ENCODE peak calls at places on chromosomes 16 and 17, in seven cellular contexts. H, Y, A, C, N, R and B are unnamed samples.
A peak's percentile ranks its signal among the peaks of the same experiment; 100 is the strongest.

GRCh38 chr16:68951991-68952877 is 108.9 kb downstream of the TANGO6 start:
- DNase-seq in H (no peak), Y (peak; percentile 57), A (no peak), C (no peak), N (no peak), R (no peak), B (peak; percentile 90)

GRCh38 chr17:78019367-78019975 is 61.0 kb downstream of the TNRC6C start:
- DNase-seq in H (no peak), Y (peak; percentile 73), A (no peak), C (peak; percentile 38), N (peak; percentile 55), R (no peak), B (no peak)

GRCh38 chr17:37490022-37490587 is 414 bp downstream of the DUSP14 start:
- DNase-seq in H (no peak), Y (peak; percentile 38), A (peak; percentile 64), C (peak; percentile 62), N (peak; percentile 82), R (peak; percentile 77), B (no peak)

GRCh38 chr17:39001703-39002637 is 34.8 kb upstream of the FBXO47 start:
- DNase-seq in H (no peak), Y (peak; percentile 9), A (peak; percentile 81), C (no peak), N (peak; percentile 64), R (peak; percentile 55), B (peak; percentile 57)

GRCh38 chr17:45022655-45023339 is 28.6 kb downstream of the DCAKD start:
- DNase-seq in H (no peak), Y (no peak), A (no peak), C (no peak), N (no peak), R (no peak), B (no peak)

GRCh38 chr17:81964081-81964849 is 3.3 kb upstream of the NOTUM start:
- DNase-seq in H (no peak), Y (no peak), A (no peak), C (no peak), N (no peak), R (no peak), B (no peak)

GRCh38 chr16:85399583-85400284 is 213.4 kb upstream of the GSE1 start:
- DNase-seq in H (no peak), Y (no peak), A (no peak), C (no peak), N (no peak), R (peak; percentile 24), B (no peak)

GRCh38 chr16:3971261-3971660 is 90.7 kb upstream of the CREBBP start:
- DNase-seq in H (peak; percentile 65), Y (peak; percentile 75), A (peak; percentile 61), C (no peak), N (peak; percentile 88), R (no peak), B (no peak)

GRCh38 chr17:16944334-16945140 is 27.4 kb downstream of the TNFRSF13B start:
- DNase-seq in H (no peak), Y (no peak), A (no peak), C (no peak), N (no peak), R (no peak), B (no peak)

GRCh38 chr17:38870259-38871165 is 654 bp downstream of the LASP1 start:
- DNase-seq in H (no peak), Y (peak; percentile 19), A (peak; percentile 73), C (peak; percentile 71), N (peak; percentile 27), R (peak; percentile 83), B (peak; percentile 69)

GRCh38 chr17:83194189-83194565 is 114.8 kb downstream of the METRNL start:
- DNase-seq in H (no peak), Y (no peak), A (no peak), C (no peak), N (no peak), R (peak; percentile 36), B (no peak)

GRCh38 chr17:14206891-14207290 is 29.8 kb downstream of the CDRT15 start:
- DNase-seq in H (no peak), Y (no peak), A (no peak), C (no peak), N (no peak), R (no peak), B (no peak)

GRCh38 chr16:86220552-86220951 is 289.8 kb upstream of the FOXF1 start:
- DNase-seq in H (no peak), Y (no peak), A (no peak), C (no peak), N (no peak), R (no peak), B (no peak)

GRCh38 chr17:73256220-73256619 is 5.5 kb downstream of the CPSF4L start:
- DNase-seq in H (no peak), Y (no peak), A (no peak), C (no peak), N (no peak), R (no peak), B (no peak)

GRCh38 chr17:65364408-65364807 is 197.0 kb downstream of the AXIN2 start:
- DNase-seq in H (no peak), Y (no peak), A (no peak), C (no peak), N (no peak), R (no peak), B (no peak)

GRCh38 chr16:28826141-28826540 is 3.3 kb downstream of the ATXN2L start:
- DNase-seq in H (no peak), Y (peak; percentile 57), A (no peak), C (no peak), N (peak; percentile 31), R (no peak), B (no peak)

DNA sequence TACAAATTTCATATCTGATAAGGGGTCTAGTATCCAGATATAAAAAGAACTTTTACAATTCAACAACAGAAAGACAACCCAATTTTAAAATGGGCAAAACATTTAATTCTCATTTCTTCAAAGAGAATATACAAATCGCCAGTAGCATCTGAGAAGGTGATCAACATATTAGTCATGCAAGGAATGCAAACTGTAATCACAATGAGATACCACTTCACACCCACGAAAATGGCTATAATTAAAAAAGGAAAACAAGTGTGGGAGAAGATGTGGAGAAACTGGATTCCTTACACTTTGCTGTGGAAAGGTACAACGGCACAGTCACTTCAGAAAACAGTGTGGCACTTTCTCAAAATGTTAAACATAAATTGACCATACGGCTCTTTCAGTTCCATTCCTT is 168.2 kb downstream of the VPS53 start:
- DNase-seq in H (no peak), Y (no peak), A (no peak), C (no peak), N (peak; percentile 35), R (no peak), B (peak; percentile 17)
- H3K27ac ChIP-seq in H (no peak overlapping the region), Y (no peak overlapping the region), A (no peak overlapping the region), C (no peak overlapping the region), N (no peak overlapping the region), R (no peak overlapping the region), B (no peak overlapping the region)

GRCh38 chr16:27287051-27287811 is 18.7 kb upstream of the NSMCE1 start:
- DNase-seq in H (no peak), Y (peak; percentile 7), A (no peak), C (no peak), N (no peak), R (no peak), B (no peak)

GRCh38 chr16:27287887-27288286 is 19.3 kb upstream of the NSMCE1 start:
- DNase-seq in H (no peak), Y (no peak), A (no peak), C (no peak), N (no peak), R (no peak), B (no peak)

GRCh38 chr16:27286446-27286845 is 17.9 kb upstream of the NSMCE1 start:
- DNase-seq in H (peak; percentile 85), Y (peak; percentile 85), A (peak; percentile 58), C (no peak), N (peak; percentile 29), R (no peak), B (peak; percentile 92)

GRCh38 chr16:27284865-27285675 is 16.5 kb upstream of the NSMCE1 start:
- DNase-seq in H (no peak), Y (no peak), A (no peak), C (no peak), N (no peak), R (no peak), B (no peak)

GRCh38 chr16:27285676-27286196 is 17.2 kb upstream of the NSMCE1 start:
- DNase-seq in H (no peak), Y (no peak), A (no peak), C (no peak), N (no peak), R (no peak), B (no peak)
- H3K27ac ChIP-seq in H (peak overlapping the region; percentile 67), Y (peak overlapping the region; percentile 56), A (peak overlapping the region; percentile 60), C (no peak overlapping the region), N (no peak overlapping the region), R (no peak overlapping the region), B (peak overlapping the region; percentile 78)

GRCh38 chr16:65120811-65121721 is 797 bp downstream of the CDH11 start:
- DNase-seq in H (no peak), Y (no peak), A (no peak), C (no peak), N (no peak), R (peak; percentile 69), B (no peak)

GRCh38 chr16:65122974-65123845 is 1.3 kb upstream of the CDH11 start:
- DNase-seq in H (no peak), Y (peak; percentile 48), A (no peak), C (no peak), N (no peak), R (peak; percentile 92), B (peak; percentile 16)

GRCh38 chr16:65123846-65124513 is 2.1 kb upstream of the CDH11 start:
- DNase-seq in H (no peak), Y (no peak), A (no peak), C (no peak), N (no peak), R (no peak), B (no peak)

GRCh38 chr16:65122724-65122973 is 786 bp upstream of the CDH11 start:
- DNase-seq in H (no peak), Y (no peak), A (no peak), C (no peak), N (no peak), R (no peak), B (no peak)

DNA sequence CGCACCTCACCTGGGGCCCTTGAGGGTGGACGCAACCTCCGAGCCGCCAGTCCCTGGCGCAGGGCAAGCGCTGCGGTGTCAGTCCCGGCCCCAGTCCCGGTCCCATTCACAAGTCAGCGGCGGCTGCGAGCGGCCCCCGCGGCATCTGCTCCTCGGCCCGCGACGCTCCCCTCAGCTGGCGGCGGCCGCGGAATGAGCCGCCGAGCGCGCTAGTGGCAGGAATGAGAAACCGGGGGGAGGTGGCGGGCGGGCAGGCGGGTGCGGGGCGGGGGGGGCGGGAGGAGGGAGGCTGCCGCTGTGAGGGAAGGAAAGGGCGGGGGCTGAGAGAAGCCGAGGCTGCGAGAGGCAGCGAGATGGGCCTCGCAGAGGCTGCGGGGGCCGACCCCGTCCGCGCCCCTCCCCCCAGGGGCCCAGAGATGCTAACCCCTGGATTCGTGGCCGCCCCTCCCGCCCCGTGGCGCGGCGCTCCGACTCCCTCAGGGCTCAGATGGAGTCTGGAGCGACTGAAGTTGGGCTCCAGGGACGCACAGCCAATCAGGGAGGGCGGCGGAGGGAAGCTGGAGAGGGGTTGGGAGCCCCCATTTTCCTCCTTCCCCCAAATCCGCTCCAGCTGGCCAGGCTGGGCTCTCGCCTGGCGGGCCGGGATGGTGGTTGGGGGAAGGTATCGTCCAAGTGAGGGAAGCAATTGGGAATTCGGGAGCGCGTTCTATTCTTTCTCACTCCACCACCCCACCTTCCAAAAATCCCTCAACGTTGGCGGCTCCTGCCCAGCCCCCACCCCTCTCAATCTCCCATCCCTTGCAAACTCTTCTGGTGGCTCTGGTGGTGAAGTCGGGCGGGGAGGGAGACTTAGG is at the start of gene CDH11:
- DNase-seq in H (peak; percentile 55), Y (peak; percentile 65), A (no peak), C (no peak), N (no peak), R (peak; percentile 93), B (peak; percentile 50)
- H3K27ac ChIP-seq in H (peak within 1 kb of the TSS; percentile 93), Y (peak within 1 kb of the TSS; percentile 64), A (no peak within 1 kb of the TSS), C (no peak within 1 kb of the TSS), N (peak within 1 kb of the TSS; percentile 87), R (peak within 1 kb of the TSS; percentile 100), B (peak within 1 kb of the TSS; percentile 93)

GRCh38 chr16:66968847-66969246 is 7.8 kb downstream of the CES3 start:
- DNase-seq in H (no peak), Y (no peak), A (no peak), C (no peak), N (no peak), R (no peak), B (no peak)
- H3K27ac ChIP-seq in H (no peak overlapping the region), Y (no peak overlapping the region), A (no peak overlapping the region), C (no peak overlapping the region), N (no peak overlapping the region), R (no peak overlapping the region), B (no peak overlapping the region)